ENCODE peak calls at places on chromosomes 13 and 19, in ten cellular contexts. One of them, this sample, is unnamed.

GRCh38 chr13:79404985-79405384 is 1.1 kb downstream of the RBM26 start:
- DNase-seq in MCF 10A: peak
- DNase-seq in heart left ventricle: no peak
- DNase-seq in neural crest cell: no peak
- DNase-seq in AG04449: no peak
- DNase-seq in coronary artery: no peak
- DNase-seq in mucosa of descending colon: no peak
- DNase-seq in IMR-90: no peak
- DNase-seq in GM20000: peak
- DNase-seq in osteocyte: no peak
- DNase-seq in this sample: no peak

GRCh38 chr19:12995596-12996541 is 594 bp downstream of the NFIX start:
- DNase-seq in coronary artery: no peak
- DNase-seq in AG04449: no peak
- DNase-seq in GM20000: peak
- DNase-seq in IMR-90: peak
- DNase-seq in mucosa of descending colon: no peak
- DNase-seq in osteocyte: no peak
- DNase-seq in heart left ventricle: peak
- DNase-seq in MCF 10A: no peak
- DNase-seq in neural crest cell: no peak
- DNase-seq in this sample: no peak

GRCh38 chr13:66405908-66406802 is 824.0 kb downstream of the PCDH9 start:
- DNase-seq in MCF 10A: peak
- DNase-seq in AG04449: peak
- DNase-seq in heart left ventricle: no peak
- DNase-seq in IMR-90: peak
- DNase-seq in coronary artery: no peak
- DNase-seq in mucosa of descending colon: no peak
- DNase-seq in neural crest cell: no peak
- DNase-seq in GM20000: no peak
- DNase-seq in osteocyte: no peak
- DNase-seq in this sample: no peak

GRCh38 chr13:26133851-26134250 is 82.0 kb upstream of the SHISA2 start:
- DNase-seq in AG04449: no peak
- DNase-seq in IMR-90: no peak
- DNase-seq in heart left ventricle: no peak
- DNase-seq in neural crest cell: no peak
- DNase-seq in osteocyte: no peak
- DNase-seq in MCF 10A: no peak
- DNase-seq in coronary artery: no peak
- DNase-seq in GM20000: no peak
- DNase-seq in mucosa of descending colon: no peak
- DNase-seq in this sample: no peak

GRCh38 chr19:17686592-17687042 is 1.5 kb downstream of the UNC13A start:
- DNase-seq in heart left ventricle: peak
- DNase-seq in coronary artery: no peak
- DNase-seq in MCF 10A: peak
- DNase-seq in IMR-90: no peak
- DNase-seq in GM20000: peak
- DNase-seq in neural crest cell: peak
- DNase-seq in AG04449: no peak
- DNase-seq in mucosa of descending colon: no peak
- DNase-seq in osteocyte: no peak
- DNase-seq in this sample: no peak

GRCh38 chr19:13022111-13022858 is 27.0 kb downstream of the NFIX start:
- DNase-seq in heart left ventricle: no peak
- DNase-seq in mucosa of descending colon: no peak
- DNase-seq in osteocyte: no peak
- DNase-seq in MCF 10A: no peak
- DNase-seq in coronary artery: peak
- DNase-seq in GM20000: peak
- DNase-seq in IMR-90: peak
- DNase-seq in neural crest cell: no peak
- DNase-seq in AG04449: no peak
- DNase-seq in this sample: no peak

GRCh38 chr19:19566306-19566705 is 28.2 kb downstream of the CILP2 start:
- DNase-seq in GM20000: no peak
- DNase-seq in osteocyte: no peak
- DNase-seq in heart left ventricle: no peak
- DNase-seq in mucosa of descending colon: no peak
- DNase-seq in AG04449: no peak
- DNase-seq in MCF 10A: no peak
- DNase-seq in coronary artery: no peak
- DNase-seq in neural crest cell: no peak
- DNase-seq in IMR-90: peak
- DNase-seq in this sample: no peak

GRCh38 chr13:25281937-25282332 is 5.4 kb downstream of the MTMR6 start:
- DNase-seq in mucosa of descending colon: no peak
- DNase-seq in AG04449: no peak
- DNase-seq in osteocyte: no peak
- DNase-seq in GM20000: peak
- DNase-seq in neural crest cell: no peak
- DNase-seq in heart left ventricle: no peak
- DNase-seq in IMR-90: no peak
- DNase-seq in coronary artery: no peak
- DNase-seq in MCF 10A: no peak
- DNase-seq in this sample: no peak

GRCh38 chr19:10756371-10756770 is 38.5 kb downstream of the DNM2 start:
- DNase-seq in heart left ventricle: no peak
- DNase-seq in GM20000: no peak
- DNase-seq in coronary artery: no peak
- DNase-seq in IMR-90: no peak
- DNase-seq in mucosa of descending colon: no peak
- DNase-seq in neural crest cell: no peak
- DNase-seq in AG04449: no peak
- DNase-seq in osteocyte: no peak
- DNase-seq in MCF 10A: no peak
- DNase-seq in this sample: no peak

GRCh38 chr13:51845574-51846318 is 769 bp upstream of the TMEM272 start:
- DNase-seq in GM20000: no peak
- DNase-seq in AG04449: no peak
- DNase-seq in coronary artery: no peak
- DNase-seq in mucosa of descending colon: no peak
- DNase-seq in heart left ventricle: no peak
- DNase-seq in IMR-90: no peak
- DNase-seq in neural crest cell: no peak
- DNase-seq in MCF 10A: no peak
- DNase-seq in osteocyte: peak
- DNase-seq in this sample: no peak

GRCh38 chr19:32464279-32464678 is 58.7 kb downstream of the DPY19L3 start:
- DNase-seq in mucosa of descending colon: no peak
- DNase-seq in osteocyte: no peak
- DNase-seq in AG04449: no peak
- DNase-seq in coronary artery: no peak
- DNase-seq in GM20000: no peak
- DNase-seq in IMR-90: peak
- DNase-seq in MCF 10A: peak
- DNase-seq in neural crest cell: no peak
- DNase-seq in heart left ventricle: no peak
- DNase-seq in this sample: no peak

GRCh38 chr13:99982021-99982740 is 597 bp downstream of the ZIC2 start:
- DNase-seq in mucosa of descending colon: no peak
- DNase-seq in GM20000: no peak
- DNase-seq in neural crest cell: no peak
- DNase-seq in osteocyte: peak
- DNase-seq in heart left ventricle: no peak
- DNase-seq in coronary artery: no peak
- DNase-seq in MCF 10A: peak
- DNase-seq in IMR-90: no peak
- DNase-seq in AG04449: no peak
- DNase-seq in this sample: peak

GRCh38 chr19:18967358-18968146 is 26.5 kb upstream of the HOMER3 start:
- DNase-seq in mucosa of descending colon: peak
- DNase-seq in IMR-90: peak
- DNase-seq in osteocyte: no peak
- DNase-seq in AG04449: no peak
- DNase-seq in heart left ventricle: peak
- DNase-seq in GM20000: no peak
- DNase-seq in MCF 10A: peak
- DNase-seq in coronary artery: no peak
- DNase-seq in neural crest cell: no peak
- DNase-seq in this sample: no peak

GRCh38 chr19:48638831-48639381 is 1.7 kb upstream of the DBP start:
- DNase-seq in AG04449: no peak
- DNase-seq in osteocyte: no peak
- DNase-seq in neural crest cell: no peak
- DNase-seq in coronary artery: no peak
- DNase-seq in MCF 10A: no peak
- DNase-seq in GM20000: no peak
- DNase-seq in heart left ventricle: no peak
- DNase-seq in IMR-90: no peak
- DNase-seq in mucosa of descending colon: peak
- DNase-seq in this sample: no peak

GRCh38 chr13:29527511-29527910 is 68.0 kb downstream of the SLC7A1 start:
- DNase-seq in neural crest cell: peak
- DNase-seq in osteocyte: no peak
- DNase-seq in heart left ventricle: no peak
- DNase-seq in MCF 10A: no peak
- DNase-seq in IMR-90: no peak
- DNase-seq in coronary artery: no peak
- DNase-seq in mucosa of descending colon: no peak
- DNase-seq in AG04449: no peak
- DNase-seq in GM20000: no peak
- DNase-seq in this sample: no peak

GRCh38 chr19:45471866-45472556 is 4.2 kb downstream of the FOSB start:
- DNase-seq in IMR-90: no peak
- DNase-seq in osteocyte: no peak
- DNase-seq in mucosa of descending colon: no peak
- DNase-seq in AG04449: no peak
- DNase-seq in GM20000: no peak
- DNase-seq in heart left ventricle: no peak
- DNase-seq in coronary artery: no peak
- DNase-seq in neural crest cell: no peak
- DNase-seq in MCF 10A: no peak
- DNase-seq in this sample: no peak

GRCh38 chr13:70856706-70857105 is 748.5 kb upstream of the KLHL1 start:
- DNase-seq in MCF 10A: no peak
- DNase-seq in neural crest cell: no peak
- DNase-seq in AG04449: no peak
- DNase-seq in IMR-90: no peak
- DNase-seq in mucosa of descending colon: no peak
- DNase-seq in osteocyte: no peak
- DNase-seq in GM20000: no peak
- DNase-seq in coronary artery: no peak
- DNase-seq in heart left ventricle: no peak
- DNase-seq in this sample: no peak

GRCh38 chr19:54670576-54671347 is 8.0 kb downstream of the LILRB4 start:
- DNase-seq in AG04449: no peak
- DNase-seq in coronary artery: no peak
- DNase-seq in mucosa of descending colon: no peak
- DNase-seq in osteocyte: no peak
- DNase-seq in neural crest cell: no peak
- DNase-seq in MCF 10A: no peak
- DNase-seq in IMR-90: no peak
- DNase-seq in heart left ventricle: no peak
- DNase-seq in GM20000: no peak
- DNase-seq in this sample: no peak
- TF ChIP-seq CTCF in AG04449: no peak
- TF ChIP-seq CTCF in coronary artery: no peak
- TF ChIP-seq CTCF in mucosa of descending colon: no peak
- TF ChIP-seq CTCF in osteocyte: no peak
- TF ChIP-seq CTCF in neural crest cell: no peak
- TF ChIP-seq CTCF in MCF 10A: no peak
- TF ChIP-seq CTCF in IMR-90: no peak
- TF ChIP-seq CTCF in heart left ventricle: no peak
- TF ChIP-seq CTCF in GM20000: no peak
- TF ChIP-seq CTCF in this sample: no peak

GRCh38 chr13:33611016-33611805 is 206.7 kb upstream of the RFC3 start:
- DNase-seq in osteocyte: no peak
- DNase-seq in IMR-90: peak
- DNase-seq in MCF 10A: no peak
- DNase-seq in heart left ventricle: peak
- DNase-seq in mucosa of descending colon: no peak
- DNase-seq in neural crest cell: peak
- DNase-seq in AG04449: no peak
- DNase-seq in coronary artery: peak
- DNase-seq in GM20000: no peak
- DNase-seq in this sample: no peak

GRCh38 chr13:33615436-33615835 is 202.5 kb upstream of the RFC3 start:
- DNase-seq in neural crest cell: no peak
- DNase-seq in mucosa of descending colon: no peak
- DNase-seq in AG04449: no peak
- DNase-seq in coronary artery: no peak
- DNase-seq in IMR-90: no peak
- DNase-seq in osteocyte: no peak
- DNase-seq in MCF 10A: no peak
- DNase-seq in heart left ventricle: no peak
- DNase-seq in GM20000: no peak
- DNase-seq in this sample: no peak

GRCh38 chr13:33606692-33607091 is 211.3 kb upstream of the RFC3 start:
- DNase-seq in coronary artery: no peak
- DNase-seq in IMR-90: no peak
- DNase-seq in osteocyte: no peak
- DNase-seq in mucosa of descending colon: no peak
- DNase-seq in heart left ventricle: no peak
- DNase-seq in AG04449: no peak
- DNase-seq in neural crest cell: peak
- DNase-seq in MCF 10A: no peak
- DNase-seq in GM20000: no peak
- DNase-seq in this sample: no peak

GRCh38 chr13:33612641-33613638 is 205.0 kb upstream of the RFC3 start:
- DNase-seq in GM20000: peak
- DNase-seq in heart left ventricle: no peak
- DNase-seq in osteocyte: no peak
- DNase-seq in AG04449: no peak
- DNase-seq in neural crest cell: no peak
- DNase-seq in IMR-90: no peak
- DNase-seq in coronary artery: no peak
- DNase-seq in MCF 10A: no peak
- DNase-seq in mucosa of descending colon: no peak
- DNase-seq in this sample: no peak

GRCh38 chr13:33610471-33611015 is 207.4 kb upstream of the RFC3 start:
- DNase-seq in coronary artery: peak
- DNase-seq in osteocyte: no peak
- DNase-seq in GM20000: no peak
- DNase-seq in neural crest cell: peak
- DNase-seq in IMR-90: no peak
- DNase-seq in MCF 10A: no peak
- DNase-seq in heart left ventricle: peak
- DNase-seq in AG04449: no peak
- DNase-seq in mucosa of descending colon: peak
- DNase-seq in this sample: no peak
- TF ChIP-seq CTCF in coronary artery: no peak
- TF ChIP-seq CTCF in osteocyte: no peak
- TF ChIP-seq CTCF in GM20000: no peak
- TF ChIP-seq CTCF in neural crest cell: no peak
- TF ChIP-seq CTCF in IMR-90: no peak
- TF ChIP-seq CTCF in MCF 10A: no peak
- TF ChIP-seq CTCF in heart left ventricle: peak
- TF ChIP-seq CTCF in AG04449: no peak
- TF ChIP-seq CTCF in mucosa of descending colon: no peak
- TF ChIP-seq CTCF in this sample: no peak

GRCh38 chr19:35143231-35143715 is at the start of gene FXYD7:
- DNase-seq in osteocyte: no peak
- DNase-seq in IMR-90: no peak
- DNase-seq in coronary artery: no peak
- DNase-seq in mucosa of descending colon: peak
- DNase-seq in neural crest cell: no peak
- DNase-seq in AG04449: no peak
- DNase-seq in MCF 10A: no peak
- DNase-seq in GM20000: no peak
- DNase-seq in heart left ventricle: no peak
- DNase-seq in this sample: no peak
- TF ChIP-seq CTCF in osteocyte: peak
- TF ChIP-seq CTCF in IMR-90: no peak
- TF ChIP-seq CTCF in coronary artery: no peak
- TF ChIP-seq CTCF in mucosa of descending colon: no peak
- TF ChIP-seq CTCF in neural crest cell: peak
- TF ChIP-seq CTCF in AG04449: no peak
- TF ChIP-seq CTCF in MCF 10A: peak
- TF ChIP-seq CTCF in GM20000: no peak
- TF ChIP-seq CTCF in heart left ventricle: peak
- TF ChIP-seq CTCF in this sample: peak

GRCh38 chr13:95327190-95327589 is 25.9 kb upstream of the ABCC4 start:
- DNase-seq in heart left ventricle: no peak
- DNase-seq in AG04449: no peak
- DNase-seq in coronary artery: no peak
- DNase-seq in osteocyte: no peak
- DNase-seq in MCF 10A: no peak
- DNase-seq in GM20000: no peak
- DNase-seq in IMR-90: no peak
- DNase-seq in neural crest cell: no peak
- DNase-seq in mucosa of descending colon: no peak
- DNase-seq in this sample: no peak
- TF ChIP-seq CTCF in heart left ventricle: no peak
- TF ChIP-seq CTCF in AG04449: no peak
- TF ChIP-seq CTCF in coronary artery: no peak
- TF ChIP-seq CTCF in osteocyte: no peak
- TF ChIP-seq CTCF in MCF 10A: no peak
- TF ChIP-seq CTCF in GM20000: no peak
- TF ChIP-seq CTCF in IMR-90: no peak
- TF ChIP-seq CTCF in neural crest cell: no peak
- TF ChIP-seq CTCF in mucosa of descending colon: no peak
- TF ChIP-seq CTCF in this sample: no peak

This sample was measured in type B pancreatic cell.